ENCODE peak calls at places on chromosomes 11 and 22, in five cellular contexts. One of them, this sample, is unnamed.

GRCh38 chr11:8652140-8652539 is 30.3 kb downstream of the TRIM66 start:
- DNase-seq in adrenal gland: peak
- DNase-seq in T-helper 17 cell: no peak
- DNase-seq in ascending aorta: no peak
- DNase-seq in GM19239: no peak
- DNase-seq in this sample: no peak

GRCh38 chr11:33634291-33634834 is 66.3 kb downstream of the C11orf91 start:
- DNase-seq in adrenal gland: no peak
- DNase-seq in ascending aorta: no peak
- DNase-seq in GM19239: no peak
- DNase-seq in T-helper 17 cell: no peak
- DNase-seq in this sample: no peak

GRCh38 chr11:67301313-67301921 is 1.9 kb upstream of the SSH3 start:
- DNase-seq in ascending aorta: no peak
- DNase-seq in T-helper 17 cell: peak
- DNase-seq in GM19239: no peak
- DNase-seq in adrenal gland: no peak
- DNase-seq in this sample: peak

GRCh38 chr11:122523841-122524531 is 131.5 kb upstream of the UBASH3B start:
- DNase-seq in ascending aorta: no peak
- DNase-seq in T-helper 17 cell: no peak
- DNase-seq in GM19239: no peak
- DNase-seq in adrenal gland: peak
- DNase-seq in this sample: peak

GRCh38 chr22:30007361-30007760 is 72.9 kb upstream of the HORMAD2 start:
- DNase-seq in adrenal gland: no peak
- DNase-seq in GM19239: no peak
- DNase-seq in T-helper 17 cell: no peak
- DNase-seq in ascending aorta: no peak
- DNase-seq in this sample: no peak

GRCh38 chr22:27632451-27633295 is 168.9 kb downstream of the MN1 start:
- DNase-seq in T-helper 17 cell: no peak
- DNase-seq in adrenal gland: no peak
- DNase-seq in GM19239: no peak
- DNase-seq in ascending aorta: no peak
- DNase-seq in this sample: peak

GRCh38 chr22:27474711-27475547 is 326.6 kb downstream of the MN1 start:
- DNase-seq in adrenal gland: peak
- DNase-seq in GM19239: no peak
- DNase-seq in ascending aorta: no peak
- DNase-seq in T-helper 17 cell: no peak
- DNase-seq in this sample: no peak

GRCh38 chr11:96361778-96362177 is 18.8 kb upstream of the MAML2 start:
- DNase-seq in T-helper 17 cell: no peak
- DNase-seq in GM19239: no peak
- DNase-seq in ascending aorta: no peak
- DNase-seq in adrenal gland: no peak
- DNase-seq in this sample: no peak

GRCh38 chr22:32900856-32901255 is 99.4 kb downstream of the TIMP3 start:
- DNase-seq in GM19239: no peak
- DNase-seq in T-helper 17 cell: no peak
- DNase-seq in adrenal gland: no peak
- DNase-seq in ascending aorta: no peak
- DNase-seq in this sample: no peak

GRCh38 chr11:75503531-75504099 is 22.1 kb downstream of the GDPD5 start:
- DNase-seq in ascending aorta: no peak
- DNase-seq in T-helper 17 cell: no peak
- DNase-seq in GM19239: no peak
- DNase-seq in adrenal gland: no peak
- DNase-seq in this sample: no peak

GRCh38 chr22:46070215-46070721 is 80.1 kb upstream of the PPARA start:
- DNase-seq in GM19239: no peak
- DNase-seq in ascending aorta: peak
- DNase-seq in adrenal gland: peak
- DNase-seq in T-helper 17 cell: no peak
- DNase-seq in this sample: peak

GRCh38 chr11:13120691-13121090 is 111.6 kb downstream of the RASSF10 start:
- DNase-seq in T-helper 17 cell: no peak
- DNase-seq in ascending aorta: no peak
- DNase-seq in adrenal gland: no peak
- DNase-seq in GM19239: no peak
- DNase-seq in this sample: no peak

GRCh38 chr22:36010090-36010489 is 18.5 kb downstream of the RBFOX2 start:
- DNase-seq in T-helper 17 cell: no peak
- DNase-seq in GM19239: no peak
- DNase-seq in adrenal gland: no peak
- DNase-seq in ascending aorta: no peak
- DNase-seq in this sample: no peak

GRCh38 chr11:46491661-46492331 is 100.2 kb upstream of the CHRM4 start:
- DNase-seq in T-helper 17 cell: no peak
- DNase-seq in adrenal gland: no peak
- DNase-seq in GM19239: no peak
- DNase-seq in ascending aorta: no peak
- DNase-seq in this sample: no peak

GRCh38 chr11:32706985-32707736 is 87.3 kb downstream of the CCDC73 start:
- DNase-seq in T-helper 17 cell: no peak
- DNase-seq in GM19239: no peak
- DNase-seq in ascending aorta: no peak
- DNase-seq in adrenal gland: no peak
- DNase-seq in this sample: no peak

GRCh38 chr11:79206951-79207350 is 233.9 kb downstream of the TENM4 start:
- DNase-seq in T-helper 17 cell: no peak
- DNase-seq in GM19239: no peak
- DNase-seq in ascending aorta: no peak
- DNase-seq in adrenal gland: no peak
- DNase-seq in this sample: no peak

GRCh38 chr11:27230175-27230565 is 132.8 kb downstream of the CCDC34 start:
- DNase-seq in T-helper 17 cell: no peak
- DNase-seq in ascending aorta: no peak
- DNase-seq in adrenal gland: no peak
- DNase-seq in GM19239: no peak
- DNase-seq in this sample: no peak

GRCh38 chr11:6545917-6546605 is 49.0 kb downstream of the DNHD1 start:
- DNase-seq in GM19239: no peak
- DNase-seq in ascending aorta: no peak
- DNase-seq in adrenal gland: no peak
- DNase-seq in T-helper 17 cell: no peak
- DNase-seq in this sample: no peak

GRCh38 chr11:1053121-1053901 is 16.8 kb upstream of the MUC6 start:
- DNase-seq in adrenal gland: no peak
- DNase-seq in ascending aorta: no peak
- DNase-seq in T-helper 17 cell: peak
- DNase-seq in GM19239: no peak
- DNase-seq in this sample: no peak

GRCh38 chr11:69212121-69213110 is 56.7 kb downstream of the SMIM38 start:
- DNase-seq in GM19239: no peak
- DNase-seq in T-helper 17 cell: no peak
- DNase-seq in adrenal gland: no peak
- DNase-seq in ascending aorta: no peak
- DNase-seq in this sample: no peak

GRCh38 chr11:1336836-1337646 is 27.6 kb upstream of the TOLLIP start:
- DNase-seq in adrenal gland: no peak
- DNase-seq in GM19239: no peak
- DNase-seq in ascending aorta: no peak
- DNase-seq in T-helper 17 cell: peak
- DNase-seq in this sample: peak

GRCh38 chr11:35144103-35144741 is 5.3 kb downstream of the CD44 start:
- DNase-seq in adrenal gland: no peak
- DNase-seq in ascending aorta: no peak
- DNase-seq in GM19239: peak
- DNase-seq in T-helper 17 cell: peak
- DNase-seq in this sample: peak

GRCh38 chr11:66688561-66689534 is 11.2 kb upstream of the RBM4B start:
- DNase-seq in GM19239: no peak
- DNase-seq in T-helper 17 cell: no peak
- DNase-seq in ascending aorta: no peak
- DNase-seq in adrenal gland: no peak
- DNase-seq in this sample: no peak

GRCh38 chr11:15918212-15918611 is 438.1 kb downstream of the SOX6 start:
- DNase-seq in ascending aorta: no peak
- DNase-seq in T-helper 17 cell: no peak
- DNase-seq in adrenal gland: no peak
- DNase-seq in GM19239: no peak
- DNase-seq in this sample: no peak

GRCh38 chr11:115623021-115623451 is 118.8 kb upstream of the CADM1 start:
- DNase-seq in ascending aorta: peak
- DNase-seq in adrenal gland: peak
- DNase-seq in T-helper 17 cell: no peak
- DNase-seq in GM19239: no peak
- DNase-seq in this sample: peak

This sample was measured in thyroid gland.